ENCODE peak calls at places on chromosomes 16 and 17, in four cellular contexts. A is esophagus squamous epithelium, S is thyroid gland, Y is Caco-2. X is an unnamed sample.

GRCh38 chr17:57915532-57915931 is 39.7 kb downstream of the CUEDC1 start:
- DNase-seq in A (no peak), S (peak; percentile 98), Y (no peak), X (peak; percentile 41)

GRCh38 chr17:28421775-28422305 is 15.8 kb upstream of the SLC46A1 start:
- DNase-seq in A (no peak), S (peak; percentile 54), Y (no peak), X (no peak)

GRCh38 chr17:16997514-16998429 is 25.9 kb upstream of the TNFRSF13B start:
- DNase-seq in A (no peak), S (no peak), Y (no peak), X (no peak)

GRCh38 chr17:64779344-64780095 is 117.4 kb upstream of the SMURF2 start:
- DNase-seq in A (no peak), S (peak; percentile 33), Y (no peak), X (no peak)

GRCh38 chr16:82070656-82071369 is 35.8 kb downstream of the HSD17B2 start:
- DNase-seq in A (no peak), S (no peak), Y (no peak), X (no peak)

GRCh38 chr17:27378482-27379200 is 77.6 kb upstream of the KSR1 start:
- DNase-seq in A (no peak), S (peak; percentile 25), Y (no peak), X (no peak)

GRCh38 chr16:8816967-8817662 is 19.5 kb downstream of the PMM2 start:
- DNase-seq in A (no peak), S (no peak), Y (no peak), X (no peak)

GRCh38 chr17:32495347-32496253 is 8.8 kb downstream of the CDK5R1 start:
- DNase-seq in A (no peak), S (no peak), Y (no peak), X (no peak)

GRCh38 chr17:37488009-37488604 is 1.6 kb upstream of the DUSP14 start:
- DNase-seq in A (no peak), S (peak; percentile 34), Y (no peak), X (no peak)

GRCh38 chr16:46850619-46851555 is 19.9 kb upstream of the C16orf87 start:
- DNase-seq in A (no peak), S (no peak), Y (no peak), X (no peak)

GRCh38 chr16:48911700-48912099 is 301.7 kb upstream of the N4BP1 start:
- DNase-seq in A (no peak), S (peak; percentile 15), Y (no peak), X (no peak)

GRCh38 chr16:73285336-73285735 is 237.4 kb upstream of the ZFHX3 start:
- DNase-seq in A (no peak), S (no peak), Y (no peak), X (no peak)

GRCh38 chr16:81469710-81470481 is 25.3 kb downstream of the CMIP start:
- DNase-seq in A (no peak), S (no peak), Y (no peak), X (no peak)

GRCh38 chr16:80027007-80027965 is 426.7 kb upstream of the MAF start:
- DNase-seq in A (no peak), S (peak; percentile 43), Y (peak; percentile 93), X (peak; percentile 14)

GRCh38 chr17:27944546-27945332 is 51.6 kb upstream of the LYRM9 start:
- DNase-seq in A (no peak), S (no peak), Y (no peak), X (no peak)

GRCh38 chr16:89195521-89196171 is 4.7 kb downstream of the SLC22A31 start:
- DNase-seq in A (no peak), S (no peak), Y (peak; percentile 56), X (no peak)

GRCh38 chr16:89198417-89199240 is 1.7 kb downstream of the SLC22A31 start:
- DNase-seq in A (no peak), S (no peak), Y (peak; percentile 37), X (no peak)

GRCh38 chr16:89197033-89197632 is 3.2 kb downstream of the SLC22A31 start:
- DNase-seq in A (no peak), S (no peak), Y (no peak), X (no peak)

GRCh38 chr16:89199241-89200123 is 855 bp downstream of the SLC22A31 start:
- DNase-seq in A (no peak), S (no peak), Y (no peak), X (no peak)

DNA sequence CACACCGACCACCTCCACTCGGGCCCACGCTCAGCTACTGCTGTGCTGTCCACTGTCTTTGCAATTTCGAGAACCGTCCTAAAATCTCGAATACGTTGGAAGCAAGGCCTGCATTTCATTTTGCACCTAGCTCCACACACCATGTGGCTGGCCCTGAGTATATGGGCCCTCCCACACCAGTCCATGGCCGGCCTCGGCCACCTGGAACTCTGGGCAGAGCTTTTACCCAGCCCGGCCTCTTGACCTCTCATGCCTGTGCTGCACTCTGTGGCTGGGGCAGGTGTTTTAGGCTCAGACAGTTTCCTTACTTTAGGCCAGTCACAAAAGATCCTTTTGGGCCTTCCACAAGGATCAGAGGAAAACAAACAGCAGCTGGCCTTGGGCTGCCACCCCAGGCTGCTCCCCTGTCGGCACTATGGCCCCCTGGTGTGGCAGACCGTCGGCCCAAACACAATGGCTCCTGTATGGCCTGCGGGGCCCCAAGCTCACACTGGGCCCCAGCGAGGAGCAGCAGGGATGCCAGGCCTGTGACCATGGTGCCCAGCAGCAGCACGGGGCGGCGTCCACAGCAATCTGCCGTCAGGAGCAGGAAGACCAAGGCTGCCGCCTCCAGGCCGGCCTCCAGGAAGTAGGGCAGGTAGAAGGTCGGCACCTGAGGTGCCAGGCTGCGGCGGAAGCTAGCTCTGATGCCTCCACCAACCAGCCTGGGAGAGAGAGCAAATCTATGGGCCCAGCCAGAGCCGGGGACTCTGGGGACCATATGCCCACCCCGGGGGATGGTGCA is 2.5 kb downstream of the SLC22A31 start:
- DNase-seq in A (no peak), S (no peak), Y (no peak), X (no peak)
- TF ChIP-seq CTCF in A (no peak), S (no peak), Y (no peak), X (no peak)

DNA sequence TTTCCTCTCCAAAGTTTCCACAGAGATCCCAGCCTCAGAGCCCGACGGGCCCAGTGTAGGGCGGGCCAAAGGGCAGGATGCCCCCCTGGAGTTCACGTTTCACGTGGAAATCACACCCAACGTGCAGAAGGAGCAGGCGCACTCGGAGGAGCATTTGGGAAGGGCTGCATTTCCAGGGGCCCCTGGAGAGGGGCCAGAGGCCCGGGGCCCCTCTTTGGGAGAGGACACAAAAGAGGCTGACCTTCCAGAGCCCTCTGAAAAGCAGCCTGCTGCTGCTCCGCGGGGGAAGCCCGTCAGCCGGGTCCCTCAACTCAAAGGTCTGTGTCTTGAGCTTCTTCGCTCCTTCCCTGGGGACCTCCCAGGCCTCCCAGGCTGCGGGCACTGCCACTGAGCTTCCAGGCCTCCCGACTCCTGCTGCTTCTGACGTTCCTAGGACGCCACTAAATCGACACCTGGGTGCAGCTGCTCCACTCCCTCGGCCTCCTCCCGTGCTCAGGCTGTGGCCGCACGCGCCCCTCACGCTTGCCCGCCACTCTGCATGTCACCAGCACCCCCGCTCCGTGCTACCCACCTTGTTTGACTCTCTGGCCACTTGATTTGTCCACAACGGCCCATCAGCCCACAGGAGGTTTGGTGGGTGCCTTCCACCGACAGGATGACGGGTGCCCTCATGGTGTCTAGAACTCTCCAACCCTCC is 15.3 kb upstream of the STH start:
- DNase-seq in A (no peak), S (no peak), Y (no peak), X (no peak)
- TF ChIP-seq CTCF in A (no peak), S (no peak), Y (no peak), X (no peak)

DNA sequence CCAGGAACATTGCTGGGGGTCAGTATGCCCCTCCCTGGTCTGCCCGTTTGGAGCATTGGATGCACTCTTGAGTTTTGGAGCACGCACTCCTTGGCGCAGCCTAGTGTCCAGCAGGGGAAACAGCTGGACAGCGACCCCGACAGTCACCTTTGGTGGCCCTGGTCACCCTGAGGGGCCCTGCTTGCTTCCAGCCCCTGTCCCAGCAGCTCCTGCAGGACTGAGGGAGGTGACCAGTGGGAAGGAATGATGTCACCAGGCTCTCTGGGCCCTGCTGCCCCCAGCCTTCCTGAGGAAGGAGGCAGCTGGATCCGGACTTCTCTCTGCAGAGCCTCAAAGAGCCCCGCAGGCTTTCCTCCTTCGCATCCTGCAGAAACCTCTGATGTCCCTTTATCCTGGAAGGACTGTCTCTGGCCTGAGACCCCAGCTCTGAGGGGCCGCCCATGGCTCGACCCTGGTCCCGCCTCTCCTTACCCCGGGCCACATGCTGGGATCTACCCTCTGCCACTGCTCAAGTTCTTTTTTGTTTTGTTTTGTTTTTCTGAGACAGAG is 11.8 kb downstream of the ZSCAN10 start:
- DNase-seq in A (no peak), S (peak; percentile 26), Y (no peak), X (no peak)
- TF ChIP-seq CTCF in A (peak; percentile 7), S (no peak), Y (peak; percentile 17), X (no peak)

DNA sequence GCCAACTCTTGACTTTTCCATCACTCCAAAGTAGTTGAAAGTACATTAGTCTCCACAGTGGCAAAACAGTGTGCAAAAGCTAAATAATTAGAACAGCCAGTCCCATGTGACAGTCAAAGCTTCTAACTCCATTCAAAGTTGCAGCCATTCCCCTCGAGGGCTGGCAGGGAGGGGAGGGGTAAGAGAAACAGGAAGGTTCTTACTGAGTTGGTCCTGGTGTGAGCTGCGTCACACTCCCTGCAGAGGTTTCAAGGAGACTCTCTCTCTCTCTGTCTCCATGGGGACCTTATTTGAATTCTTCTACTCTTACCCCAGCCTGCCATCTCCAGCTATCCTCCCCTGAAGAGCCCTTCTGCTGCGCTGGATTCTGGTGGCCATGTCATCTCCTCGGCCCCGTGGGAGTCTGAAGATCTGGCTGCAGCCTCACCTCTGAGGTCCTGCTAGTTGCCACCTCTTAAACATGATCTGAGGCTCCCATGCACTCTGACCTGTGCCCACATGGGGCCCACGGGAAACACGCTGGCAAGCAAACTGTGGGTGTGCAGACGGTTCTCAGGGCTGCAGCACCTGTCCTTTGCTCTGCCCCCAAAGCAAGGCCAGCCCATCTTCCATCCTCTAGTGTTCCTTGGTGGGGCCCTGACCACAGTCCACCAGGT is 23.3 kb upstream of the STH start:
- DNase-seq in A (no peak), S (no peak), Y (no peak), X (no peak)
- TF ChIP-seq CTCF in A (no peak), S (no peak), Y (no peak), X (no peak)

DNA sequence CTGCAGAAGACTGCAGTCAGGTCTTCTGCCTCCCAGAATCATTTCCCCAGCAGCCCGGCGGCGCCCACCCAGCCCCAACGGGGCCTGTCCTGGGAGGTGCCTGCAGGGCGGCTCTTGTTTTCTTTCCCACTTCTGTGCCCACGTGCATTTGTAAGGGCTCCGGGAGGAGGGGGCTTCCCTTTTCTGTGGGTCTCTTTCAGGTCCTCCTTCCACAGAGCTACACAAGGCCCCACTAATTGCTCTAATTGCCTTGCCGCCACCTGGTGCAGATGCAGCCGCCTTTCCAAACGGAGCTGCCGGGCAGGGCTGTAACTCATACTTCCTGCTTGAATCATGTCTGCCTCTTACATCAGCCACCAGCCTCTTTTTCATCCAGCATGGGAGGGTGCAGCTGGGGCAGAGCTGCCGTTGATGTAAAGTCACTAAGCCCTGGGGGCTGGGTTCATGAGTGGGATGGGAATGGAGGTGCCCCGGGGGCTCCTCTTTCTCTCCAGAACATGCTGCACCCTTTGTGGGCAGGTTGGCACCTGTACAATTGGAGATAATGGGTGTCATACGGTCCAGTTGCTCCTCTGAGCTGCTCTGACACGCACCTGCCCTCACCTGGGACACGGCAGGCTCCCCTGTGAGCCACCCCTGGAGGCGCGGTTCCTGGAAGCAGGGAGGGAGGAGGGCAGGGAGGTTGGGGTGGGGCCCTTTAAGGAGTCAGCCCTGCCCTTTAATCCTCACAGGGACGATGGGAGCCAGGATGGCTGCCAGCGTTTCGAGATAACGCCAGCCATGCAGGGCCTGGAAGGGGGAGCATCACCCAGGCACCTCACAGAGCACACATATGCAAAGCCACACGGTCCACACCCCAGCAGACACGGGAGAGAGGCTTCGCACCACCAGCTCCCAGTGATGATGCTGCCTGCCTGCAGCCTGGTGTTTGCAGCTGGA is 41.1 kb upstream of the KLHDC4 start:
- DNase-seq in A (peak; percentile 28), S (peak; percentile 21), Y (peak; percentile 78), X (peak; percentile 82)
- TF ChIP-seq CTCF in A (no peak), S (no peak), Y (no peak), X (no peak)

GRCh38 chr16:1763521-1764511 is 7.5 kb downstream of the NME3 start:
- DNase-seq in A (no peak), S (no peak), Y (no peak), X (peak; percentile 88)
- TF ChIP-seq CTCF in A (no peak), S (no peak), Y (no peak), X (peak; percentile 64)